ENCODE peak calls at places on chromosomes 12 and 14, in nine cellular contexts. G, V, B, D, Y, U, T, I and L are unnamed samples.

GRCh38 chr14:61350427-61350826 is 29.0 kb downstream of the PRKCH start:
- DNase-seq in G (no peak), V (no peak), B (no peak), D (no peak), Y (no peak), U (no peak), T (no peak), I (no peak), L (no peak)

GRCh38 chr14:92400579-92401444 is 77.8 kb downstream of the SLC24A4 start:
- DNase-seq in G (no peak), V (no peak), B (no peak), D (no peak), Y (no peak), U (no peak), T (no peak), I (no peak), L (no peak)

GRCh38 chr12:99066726-99067125 is 421.6 kb downstream of the APAF1 start:
- DNase-seq in G (no peak), V (no peak), B (no peak), D (no peak), Y (no peak), U (no peak), T (no peak), I (no peak), L (no peak)

GRCh38 chr12:113512568-113512967 is 40.9 kb upstream of the LHX5 start:
- DNase-seq in G (no peak), V (no peak), B (no peak), D (no peak), Y (no peak), U (no peak), T (no peak), I (no peak), L (no peak)

GRCh38 chr12:88237954-88238353 is 95.8 kb downstream of the TMTC3 start:
- DNase-seq in G (no peak), V (no peak), B (no peak), D (no peak), Y (peak), U (no peak), T (peak), I (no peak), L (no peak)

GRCh38 chr12:67042697-67043131 is 226.4 kb upstream of the CAND1 start:
- DNase-seq in G (no peak), V (no peak), B (no peak), D (peak), Y (peak), U (no peak), T (peak), I (no peak), L (no peak)

GRCh38 chr14:39091716-39092115 is 11.3 kb downstream of the SEC23A start:
- DNase-seq in G (no peak), V (no peak), B (no peak), D (no peak), Y (no peak), U (no peak), T (no peak), I (no peak), L (no peak)

GRCh38 chr12:2719405-2719804 is 75.4 kb upstream of the FKBP4 start:
- DNase-seq in G (no peak), V (no peak), B (no peak), D (no peak), Y (no peak), U (no peak), T (no peak), I (no peak), L (no peak)

GRCh38 chr12:123946152-123946515 is 26.5 kb downstream of the CCDC92 start:
- DNase-seq in G (no peak), V (no peak), B (no peak), D (no peak), Y (no peak), U (no peak), T (no peak), I (no peak), L (no peak)

GRCh38 chr14:99593971-99594841 is 9.8 kb downstream of the CCDC85C start:
- DNase-seq in G (no peak), V (no peak), B (no peak), D (no peak), Y (no peak), U (no peak), T (no peak), I (no peak), L (peak)

GRCh38 chr12:53499261-53500118 is at the start of gene MAP3K12:
- DNase-seq in G (no peak), V (peak), B (peak), D (peak), Y (peak), U (peak), T (peak), I (peak), L (peak)

GRCh38 chr14:77344597-77344996 is 23.8 kb downstream of the GSTZ1 start:
- DNase-seq in G (no peak), V (no peak), B (no peak), D (no peak), Y (no peak), U (no peak), T (no peak), I (no peak), L (no peak)

GRCh38 chr12:15546102-15546701 is 223.9 kb downstream of the PTPRO start:
- DNase-seq in G (no peak), V (no peak), B (no peak), D (no peak), Y (no peak), U (no peak), T (no peak), I (no peak), L (no peak)

GRCh38 chr12:12665194-12665593 is 30.8 kb downstream of the GPR19 start:
- DNase-seq in G (no peak), V (no peak), B (no peak), D (no peak), Y (no peak), U (no peak), T (no peak), I (no peak), L (no peak)

GRCh38 chr14:71021347-71022014 is 114.2 kb downstream of the PCNX1 start:
- DNase-seq in G (peak), V (no peak), B (no peak), D (no peak), Y (peak), U (no peak), T (peak), I (no peak), L (no peak)

GRCh38 chr14:64510127-64510808 is 5.7 kb downstream of the ZBTB1 start:
- DNase-seq in G (no peak), V (no peak), B (no peak), D (no peak), Y (no peak), U (no peak), T (no peak), I (no peak), L (no peak)

GRCh38 chr12:102976609-102977280 is 19.3 kb downstream of the ASCL1 start:
- DNase-seq in G (no peak), V (no peak), B (no peak), D (no peak), Y (no peak), U (no peak), T (no peak), I (no peak), L (no peak)

GRCh38 chr14:97280526-97280925 is 483.3 kb downstream of the VRK1 start:
- DNase-seq in G (no peak), V (no peak), B (no peak), D (no peak), Y (peak), U (no peak), T (no peak), I (no peak), L (no peak)

GRCh38 chr12:83656004-83656403 is 969.3 kb downstream of the TMTC2 start:
- DNase-seq in G (no peak), V (no peak), B (no peak), D (no peak), Y (no peak), U (no peak), T (no peak), I (no peak), L (no peak)

GRCh38 chr12:10940389-10940788 is 1.3 kb upstream of the TAS2R14 start:
- DNase-seq in G (peak), V (no peak), B (no peak), D (no peak), Y (peak), U (no peak), T (peak), I (no peak), L (no peak)

GRCh38 chr12:100646896-100647295 is 73.4 kb downstream of the GAS2L3 start:
- DNase-seq in G (no peak), V (no peak), B (no peak), D (no peak), Y (no peak), U (no peak), T (no peak), I (no peak), L (no peak)

GRCh38 chr12:27123642-27124041 is 41.3 kb upstream of the C12orf71 start:
- DNase-seq in G (no peak), V (no peak), B (no peak), D (peak), Y (no peak), U (no peak), T (peak), I (no peak), L (no peak)

GRCh38 chr12:90905691-90906370 is 49.1 kb downstream of the CCER1 start:
- DNase-seq in G (no peak), V (no peak), B (no peak), D (no peak), Y (peak), U (no peak), T (no peak), I (no peak), L (no peak)

GRCh38 chr14:64026600-64026999 is 173.8 kb downstream of the SYNE2 start:
- DNase-seq in G (no peak), V (no peak), B (no peak), D (no peak), Y (no peak), U (no peak), T (no peak), I (no peak), L (no peak)

GRCh38 chr12:104529130-104529874 is 72.6 kb downstream of the CHST11 start:
- DNase-seq in G (no peak), V (no peak), B (no peak), D (no peak), Y (no peak), U (no peak), T (no peak), I (no peak), L (no peak)

GRCh38 chr12:20492251-20492728 is 124.0 kb downstream of the PDE3A start:
- DNase-seq in G (no peak), V (no peak), B (no peak), D (no peak), Y (peak), U (no peak), T (peak), I (no peak), L (no peak)

DNA sequence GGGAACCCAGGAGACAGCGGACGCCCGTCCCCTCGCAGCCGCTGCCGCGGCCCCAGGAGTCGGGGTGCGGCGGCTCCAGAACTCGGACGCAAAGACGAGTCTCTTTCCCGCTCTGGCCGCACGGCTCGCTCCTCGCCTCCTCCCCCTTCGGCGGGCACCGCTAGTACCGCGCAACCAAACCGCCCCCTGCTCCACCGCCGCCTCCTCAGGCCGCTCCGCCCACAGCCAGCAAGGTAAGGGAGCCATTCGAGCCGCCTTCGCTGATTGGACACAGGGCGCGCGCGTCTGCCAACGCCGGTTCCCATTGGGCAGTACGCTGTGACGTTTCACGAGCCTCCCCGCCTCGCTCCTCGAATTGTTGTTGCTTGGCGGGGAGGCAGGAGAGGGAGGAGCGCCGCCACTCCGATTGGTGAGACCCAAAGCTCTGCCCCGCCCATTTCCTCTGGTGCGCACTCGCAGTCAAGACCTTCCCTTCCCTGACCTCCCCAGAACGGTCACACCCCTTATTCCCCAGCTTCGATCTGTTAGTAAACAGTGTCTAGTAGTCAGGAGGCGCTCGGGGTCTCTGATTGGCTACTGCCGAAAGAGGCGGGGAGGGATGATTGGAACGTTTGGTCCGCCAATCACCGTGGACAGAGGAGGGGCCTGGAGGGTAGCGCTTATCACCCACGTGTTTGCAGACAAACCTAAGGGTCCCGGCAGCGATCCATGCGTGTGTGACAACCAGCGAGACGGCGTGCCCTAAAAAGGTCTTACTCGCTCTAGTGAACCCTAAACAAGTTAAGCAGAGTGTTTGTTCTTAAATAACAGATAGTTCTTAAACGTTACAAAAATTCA is at the start of gene RPS6KA5:
- DNase-seq in G (peak), V (peak), B (peak), D (peak), Y (peak), U (peak), T (peak), I (peak), L (peak)
- TF ChIP-seq CTCF in G (no peak), V (peak), B (peak), D (no peak), Y (no peak), U (peak), T (no peak), I (no peak), L (peak)

GRCh38 chr12:111037047-111037446 is 116.7 kb upstream of the MYL2 start:
- DNase-seq in G (no peak), V (no peak), B (no peak), D (no peak), Y (no peak), U (no peak), T (no peak), I (no peak), L (no peak)
- H3K27ac ChIP-seq in G (no peak), V (no peak), B (no peak), D (no peak), Y (no peak), U (no peak), T (no peak), I (no peak), L (no peak)

DNA sequence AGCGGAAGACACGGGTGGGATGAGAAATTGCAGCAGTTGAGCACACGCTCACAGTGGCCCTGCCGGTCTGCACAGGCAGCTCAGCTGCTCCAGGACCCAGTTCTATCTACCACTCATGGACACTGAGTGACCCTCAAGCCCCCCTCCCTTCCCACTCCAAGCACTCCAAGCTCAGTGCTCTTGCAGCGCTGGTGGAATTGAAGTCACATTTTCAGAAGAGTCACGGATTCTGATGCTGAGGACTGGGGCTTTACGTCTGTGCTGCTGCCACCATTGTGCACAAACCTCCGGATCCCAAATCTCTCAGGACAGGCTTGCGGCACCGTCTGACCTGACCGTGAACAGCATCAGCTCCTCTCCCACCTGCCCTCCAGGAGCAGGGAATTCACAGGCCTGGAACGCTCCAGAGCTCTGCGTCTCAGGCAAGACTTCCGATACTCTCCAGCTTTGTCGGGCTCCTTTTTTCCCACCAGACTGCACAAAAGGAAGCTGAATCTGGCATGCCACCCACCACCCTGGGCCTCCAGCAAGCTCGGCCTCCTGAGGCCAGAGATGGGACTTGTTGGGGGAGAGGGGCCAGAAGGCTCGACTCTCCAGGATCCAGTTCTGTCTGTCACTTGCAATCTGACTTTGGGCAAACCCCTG is 213.1 kb upstream of the RTL1 start:
- DNase-seq in G (no peak), V (no peak), B (no peak), D (no peak), Y (no peak), U (no peak), T (no peak), I (no peak), L (no peak)
- TF ChIP-seq CTCF in G (no peak), V (no peak), B (no peak), D (no peak), Y (no peak), U (no peak), T (no peak), I (no peak), L (no peak)

GRCh38 chr12:112353389-112353788 is 28.8 kb downstream of the HECTD4 start:
- DNase-seq in G (no peak), V (no peak), B (no peak), D (peak), Y (peak), U (no peak), T (peak), I (no peak), L (no peak)
- H3K27ac ChIP-seq in G (no peak), V (no peak), B (no peak), D (peak), Y (no peak), U (no peak), T (no peak), I (no peak), L (no peak)

DNA sequence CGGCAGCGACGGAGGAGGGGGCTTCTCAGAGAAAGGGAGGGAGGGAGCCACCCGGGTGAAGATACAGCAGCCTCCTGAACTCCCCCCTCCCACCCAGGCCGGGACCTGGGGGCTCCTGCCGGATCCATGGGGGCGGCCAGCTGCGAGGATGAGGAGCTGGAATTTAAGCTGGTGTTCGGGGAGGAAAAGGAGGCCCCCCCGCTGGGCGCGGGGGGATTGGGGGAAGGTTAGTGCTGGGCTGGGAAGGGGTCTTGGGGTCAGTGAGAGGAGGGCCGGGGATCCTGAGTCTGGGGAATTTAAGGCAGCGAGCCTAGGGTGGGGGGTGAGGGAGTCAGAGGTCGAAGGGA is 204 bp downstream of the NFATC4 start:
- DNase-seq in G (no peak), V (no peak), B (no peak), D (no peak), Y (no peak), U (no peak), T (no peak), I (no peak), L (no peak)
- TF ChIP-seq CTCF in G (no peak), V (no peak), B (no peak), D (no peak), Y (no peak), U (no peak), T (no peak), I (no peak), L (no peak)

DNA sequence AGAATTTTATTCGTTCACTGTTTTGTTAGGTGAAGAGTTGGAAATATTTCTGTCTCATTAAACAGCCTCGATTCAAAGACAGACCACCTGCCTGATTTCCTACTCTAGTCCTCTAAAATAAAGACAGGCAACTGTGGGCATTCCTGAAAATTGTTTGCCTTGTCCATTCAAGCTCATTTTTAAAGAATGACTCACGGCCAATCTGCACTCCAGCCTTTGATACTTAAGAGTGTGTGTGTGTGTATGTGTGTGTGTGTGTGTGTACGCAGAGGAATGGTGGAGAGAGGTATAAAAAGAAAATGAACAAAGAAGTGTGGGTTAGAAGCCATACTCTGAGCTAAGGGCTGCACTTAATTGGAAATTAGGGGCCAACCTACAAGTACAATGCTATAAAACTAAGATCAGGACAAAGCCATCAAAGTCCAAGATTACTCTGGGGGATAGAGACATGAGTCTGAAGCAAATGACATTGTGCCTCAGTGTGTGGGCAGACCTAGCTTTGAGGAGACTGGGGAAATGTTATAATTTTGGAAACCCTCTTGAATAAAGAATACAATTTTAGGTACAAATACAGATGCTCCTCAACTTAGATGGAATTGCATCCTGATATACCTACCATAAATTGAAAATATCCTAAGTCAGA is 45.6 kb upstream of the SOCS2 start:
- DNase-seq in G (peak), V (no peak), B (no peak), D (peak), Y (peak), U (no peak), T (peak), I (no peak), L (no peak)
- H3K27ac ChIP-seq in G (no peak), V (no peak), B (no peak), D (no peak), Y (no peak), U (no peak), T (peak), I (no peak), L (peak)

GRCh38 chr12:30201301-30202160 is 417.8 kb upstream of the TMTC1 start:
- DNase-seq in G (no peak), V (no peak), B (no peak), D (no peak), Y (peak), U (no peak), T (no peak), I (no peak), L (no peak)

GRCh38 chr12:30203981-30204380 is 420.2 kb upstream of the TMTC1 start:
- DNase-seq in G (no peak), V (no peak), B (no peak), D (no peak), Y (no peak), U (no peak), T (no peak), I (no peak), L (no peak)

GRCh38 chr12:30202521-30203259 is 418.9 kb upstream of the TMTC1 start:
- DNase-seq in G (no peak), V (no peak), B (no peak), D (no peak), Y (no peak), U (no peak), T (no peak), I (no peak), L (no peak)

GRCh38 chr12:30197392-30198047 is 413.8 kb upstream of the TMTC1 start:
- DNase-seq in G (peak), V (no peak), B (no peak), D (no peak), Y (peak), U (no peak), T (no peak), I (no peak), L (no peak)

DNA sequence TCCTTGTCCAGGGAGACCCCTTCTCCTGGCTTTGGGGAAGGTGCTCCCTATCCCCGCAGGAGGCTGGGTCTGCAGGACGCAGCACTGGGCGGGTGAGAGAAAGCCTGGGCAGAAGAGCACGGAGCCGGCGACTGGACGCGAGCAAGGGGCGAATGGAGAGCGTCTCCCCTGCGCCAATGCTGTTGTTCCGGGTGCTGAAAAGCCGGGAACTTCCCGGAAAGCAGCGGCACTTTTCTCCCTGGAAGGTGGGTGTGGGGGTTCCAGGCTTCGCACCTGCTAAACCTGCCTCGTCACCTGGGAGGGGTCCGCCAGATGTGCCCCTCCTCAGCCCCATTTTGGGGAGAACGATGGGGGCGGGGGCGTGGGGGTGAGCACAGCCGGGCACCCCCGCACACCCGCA is 417.1 kb upstream of the TMTC1 start:
- DNase-seq in G (no peak), V (no peak), B (no peak), D (no peak), Y (peak), U (no peak), T (no peak), I (no peak), L (no peak)
- TF ChIP-seq CTCF in G (no peak), V (no peak), B (no peak), D (no peak), Y (no peak), U (no peak), T (no peak), I (no peak), L (no peak)